ENCODE peak calls at places on chromosomes 16 and 17, in ten cellular contexts. One of them, this sample, is unnamed.

GRCh38 chr17:38879878-38880727 is 10.2 kb downstream of the LASP1 start:
- DNase-seq in heart right ventricle: peak
- DNase-seq in CD4-positive, alpha-beta T cell: no peak
- DNase-seq in HFFc6: peak
- DNase-seq in fibroblast of the aortic adventitia: peak
- DNase-seq in AG09309: no peak
- DNase-seq in bronchial epithelial cell: peak
- DNase-seq in lower leg skin: no peak
- DNase-seq in OCI-LY7: peak
- DNase-seq in CD8-positive, alpha-beta T cell: no peak
- DNase-seq in this sample: no peak

GRCh38 chr16:593406-593805 is 3.5 kb downstream of the RAB40C start:
- DNase-seq in HFFc6: no peak
- DNase-seq in bronchial epithelial cell: peak
- DNase-seq in fibroblast of the aortic adventitia: no peak
- DNase-seq in lower leg skin: no peak
- DNase-seq in AG09309: no peak
- DNase-seq in OCI-LY7: no peak
- DNase-seq in heart right ventricle: no peak
- DNase-seq in CD4-positive, alpha-beta T cell: no peak
- DNase-seq in CD8-positive, alpha-beta T cell: no peak
- DNase-seq in this sample: no peak

GRCh38 chr17:82528484-82529265 is 9.1 kb downstream of the FOXK2 start:
- DNase-seq in bronchial epithelial cell: peak
- DNase-seq in AG09309: no peak
- DNase-seq in OCI-LY7: peak
- DNase-seq in CD4-positive, alpha-beta T cell: no peak
- DNase-seq in fibroblast of the aortic adventitia: no peak
- DNase-seq in HFFc6: peak
- DNase-seq in heart right ventricle: peak
- DNase-seq in CD8-positive, alpha-beta T cell: no peak
- DNase-seq in lower leg skin: peak
- DNase-seq in this sample: no peak

GRCh38 chr16:27925612-27926011 is 137.9 kb downstream of the GSG1L start:
- DNase-seq in OCI-LY7: no peak
- DNase-seq in AG09309: no peak
- DNase-seq in CD8-positive, alpha-beta T cell: no peak
- DNase-seq in CD4-positive, alpha-beta T cell: no peak
- DNase-seq in HFFc6: no peak
- DNase-seq in heart right ventricle: no peak
- DNase-seq in fibroblast of the aortic adventitia: no peak
- DNase-seq in bronchial epithelial cell: no peak
- DNase-seq in lower leg skin: no peak
- DNase-seq in this sample: no peak

GRCh38 chr17:47604268-47604927 is 45.3 kb upstream of the KPNB1 start:
- DNase-seq in fibroblast of the aortic adventitia: peak
- DNase-seq in AG09309: no peak
- DNase-seq in lower leg skin: no peak
- DNase-seq in heart right ventricle: peak
- DNase-seq in CD4-positive, alpha-beta T cell: no peak
- DNase-seq in OCI-LY7: no peak
- DNase-seq in CD8-positive, alpha-beta T cell: no peak
- DNase-seq in bronchial epithelial cell: no peak
- DNase-seq in HFFc6: peak
- DNase-seq in this sample: no peak

GRCh38 chr17:4667166-4667565 is 25.7 kb upstream of the ALOX15 start:
- DNase-seq in CD8-positive, alpha-beta T cell: no peak
- DNase-seq in lower leg skin: no peak
- DNase-seq in fibroblast of the aortic adventitia: no peak
- DNase-seq in HFFc6: no peak
- DNase-seq in OCI-LY7: no peak
- DNase-seq in CD4-positive, alpha-beta T cell: no peak
- DNase-seq in heart right ventricle: no peak
- DNase-seq in bronchial epithelial cell: no peak
- DNase-seq in AG09309: no peak
- DNase-seq in this sample: no peak

GRCh38 chr17:82226170-82226808 is 2.6 kb upstream of the SLC16A3 start:
- DNase-seq in CD4-positive, alpha-beta T cell: no peak
- DNase-seq in heart right ventricle: no peak
- DNase-seq in AG09309: no peak
- DNase-seq in OCI-LY7: no peak
- DNase-seq in bronchial epithelial cell: no peak
- DNase-seq in lower leg skin: no peak
- DNase-seq in fibroblast of the aortic adventitia: no peak
- DNase-seq in HFFc6: no peak
- DNase-seq in CD8-positive, alpha-beta T cell: no peak
- DNase-seq in this sample: no peak

GRCh38 chr16:59684911-59685310 is 950.8 kb upstream of the GOT2 start:
- DNase-seq in CD4-positive, alpha-beta T cell: no peak
- DNase-seq in OCI-LY7: no peak
- DNase-seq in fibroblast of the aortic adventitia: no peak
- DNase-seq in bronchial epithelial cell: peak
- DNase-seq in lower leg skin: no peak
- DNase-seq in AG09309: no peak
- DNase-seq in HFFc6: peak
- DNase-seq in heart right ventricle: no peak
- DNase-seq in CD8-positive, alpha-beta T cell: no peak
- DNase-seq in this sample: no peak

GRCh38 chr17:5817475-5818395 is 233.4 kb upstream of the NLRP1 start:
- DNase-seq in CD8-positive, alpha-beta T cell: no peak
- DNase-seq in fibroblast of the aortic adventitia: no peak
- DNase-seq in AG09309: no peak
- DNase-seq in lower leg skin: no peak
- DNase-seq in heart right ventricle: no peak
- DNase-seq in bronchial epithelial cell: no peak
- DNase-seq in OCI-LY7: no peak
- DNase-seq in HFFc6: no peak
- DNase-seq in CD4-positive, alpha-beta T cell: no peak
- DNase-seq in this sample: no peak

GRCh38 chr16:68885321-68885720 is 42.0 kb downstream of the TANGO6 start:
- DNase-seq in AG09309: no peak
- DNase-seq in OCI-LY7: no peak
- DNase-seq in CD8-positive, alpha-beta T cell: no peak
- DNase-seq in HFFc6: no peak
- DNase-seq in CD4-positive, alpha-beta T cell: no peak
- DNase-seq in fibroblast of the aortic adventitia: no peak
- DNase-seq in heart right ventricle: no peak
- DNase-seq in bronchial epithelial cell: no peak
- DNase-seq in lower leg skin: no peak
- DNase-seq in this sample: no peak

GRCh38 chr17:45427181-45427835 is 5.4 kb downstream of the ARHGAP27 start:
- DNase-seq in lower leg skin: no peak
- DNase-seq in CD8-positive, alpha-beta T cell: no peak
- DNase-seq in OCI-LY7: no peak
- DNase-seq in AG09309: no peak
- DNase-seq in bronchial epithelial cell: no peak
- DNase-seq in fibroblast of the aortic adventitia: no peak
- DNase-seq in heart right ventricle: no peak
- DNase-seq in CD4-positive, alpha-beta T cell: no peak
- DNase-seq in HFFc6: no peak
- DNase-seq in this sample: no peak

GRCh38 chr17:48549909-48550308 is 5.0 kb upstream of the HOXB2 start:
- DNase-seq in CD8-positive, alpha-beta T cell: no peak
- DNase-seq in AG09309: no peak
- DNase-seq in OCI-LY7: no peak
- DNase-seq in CD4-positive, alpha-beta T cell: no peak
- DNase-seq in fibroblast of the aortic adventitia: no peak
- DNase-seq in lower leg skin: no peak
- DNase-seq in heart right ventricle: no peak
- DNase-seq in bronchial epithelial cell: no peak
- DNase-seq in HFFc6: no peak
- DNase-seq in this sample: no peak

GRCh38 chr16:3058173-3059030 is 7.0 kb upstream of the IL32 start:
- DNase-seq in AG09309: no peak
- DNase-seq in lower leg skin: no peak
- DNase-seq in heart right ventricle: peak
- DNase-seq in bronchial epithelial cell: peak
- DNase-seq in CD8-positive, alpha-beta T cell: no peak
- DNase-seq in fibroblast of the aortic adventitia: no peak
- DNase-seq in OCI-LY7: peak
- DNase-seq in CD4-positive, alpha-beta T cell: no peak
- DNase-seq in HFFc6: no peak
- DNase-seq in this sample: peak
- TF ChIP-seq CTCF in AG09309: peak
- TF ChIP-seq CTCF in lower leg skin: no peak
- TF ChIP-seq CTCF in heart right ventricle: no peak
- TF ChIP-seq CTCF in bronchial epithelial cell: peak
- TF ChIP-seq CTCF in CD8-positive, alpha-beta T cell: no peak
- TF ChIP-seq CTCF in fibroblast of the aortic adventitia: no peak
- TF ChIP-seq CTCF in OCI-LY7: no peak
- TF ChIP-seq CTCF in CD4-positive, alpha-beta T cell: no peak
- TF ChIP-seq CTCF in HFFc6: no peak
- TF ChIP-seq CTCF in this sample: peak

DNA sequence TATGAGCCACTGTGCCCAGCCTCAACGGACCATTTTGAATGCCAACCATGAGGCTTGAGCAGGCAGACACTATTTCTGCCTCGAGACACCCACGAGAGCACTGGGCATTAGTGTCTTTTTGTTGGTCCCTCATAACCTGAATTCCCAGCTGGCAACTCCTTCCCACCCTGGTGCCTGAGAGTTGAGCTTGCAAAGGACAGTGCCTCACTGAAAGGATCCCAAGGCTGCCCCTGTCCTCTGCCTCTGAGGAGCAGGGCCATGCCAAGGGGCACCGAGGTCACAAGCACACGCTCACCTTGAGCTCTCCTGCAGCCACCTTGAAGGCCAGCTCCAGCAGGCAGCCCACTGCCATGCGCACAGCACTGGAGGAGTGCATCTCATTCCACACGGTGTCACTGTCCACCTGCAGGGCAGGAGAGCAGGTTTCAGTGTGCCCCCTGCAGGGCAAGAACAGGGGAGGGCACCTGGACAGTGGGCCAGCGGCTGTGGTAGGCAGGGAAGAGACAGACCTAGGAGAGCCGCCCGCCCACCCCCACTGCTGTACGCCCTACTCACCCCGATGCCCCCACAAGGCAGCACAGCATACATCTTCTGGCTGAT is 12.8 kb downstream of the G6PC3 start:
- DNase-seq in heart right ventricle: no peak
- DNase-seq in AG09309: no peak
- DNase-seq in bronchial epithelial cell: peak
- DNase-seq in HFFc6: no peak
- DNase-seq in fibroblast of the aortic adventitia: no peak
- DNase-seq in CD8-positive, alpha-beta T cell: no peak
- DNase-seq in CD4-positive, alpha-beta T cell: no peak
- DNase-seq in OCI-LY7: peak
- DNase-seq in lower leg skin: no peak
- DNase-seq in this sample: no peak
- TF ChIP-seq CTCF in heart right ventricle: no peak
- TF ChIP-seq CTCF in AG09309: peak
- TF ChIP-seq CTCF in bronchial epithelial cell: peak
- TF ChIP-seq CTCF in HFFc6: peak
- TF ChIP-seq CTCF in fibroblast of the aortic adventitia: no peak
- TF ChIP-seq CTCF in CD8-positive, alpha-beta T cell: no peak
- TF ChIP-seq CTCF in CD4-positive, alpha-beta T cell: no peak
- TF ChIP-seq CTCF in OCI-LY7: no peak
- TF ChIP-seq CTCF in lower leg skin: no peak
- TF ChIP-seq CTCF in this sample: no peak

GRCh38 chr17:9696279-9697044 is 51.1 kb downstream of the USP43 start:
- DNase-seq in fibroblast of the aortic adventitia: no peak
- DNase-seq in bronchial epithelial cell: no peak
- DNase-seq in OCI-LY7: no peak
- DNase-seq in AG09309: no peak
- DNase-seq in heart right ventricle: no peak
- DNase-seq in CD8-positive, alpha-beta T cell: no peak
- DNase-seq in CD4-positive, alpha-beta T cell: no peak
- DNase-seq in HFFc6: no peak
- DNase-seq in lower leg skin: no peak
- DNase-seq in this sample: no peak
- TF ChIP-seq CTCF in fibroblast of the aortic adventitia: no peak
- TF ChIP-seq CTCF in bronchial epithelial cell: no peak
- TF ChIP-seq CTCF in OCI-LY7: no peak
- TF ChIP-seq CTCF in AG09309: no peak
- TF ChIP-seq CTCF in heart right ventricle: no peak
- TF ChIP-seq CTCF in CD8-positive, alpha-beta T cell: no peak
- TF ChIP-seq CTCF in CD4-positive, alpha-beta T cell: no peak
- TF ChIP-seq CTCF in HFFc6: no peak
- TF ChIP-seq CTCF in lower leg skin: no peak
- TF ChIP-seq CTCF in this sample: no peak

DNA sequence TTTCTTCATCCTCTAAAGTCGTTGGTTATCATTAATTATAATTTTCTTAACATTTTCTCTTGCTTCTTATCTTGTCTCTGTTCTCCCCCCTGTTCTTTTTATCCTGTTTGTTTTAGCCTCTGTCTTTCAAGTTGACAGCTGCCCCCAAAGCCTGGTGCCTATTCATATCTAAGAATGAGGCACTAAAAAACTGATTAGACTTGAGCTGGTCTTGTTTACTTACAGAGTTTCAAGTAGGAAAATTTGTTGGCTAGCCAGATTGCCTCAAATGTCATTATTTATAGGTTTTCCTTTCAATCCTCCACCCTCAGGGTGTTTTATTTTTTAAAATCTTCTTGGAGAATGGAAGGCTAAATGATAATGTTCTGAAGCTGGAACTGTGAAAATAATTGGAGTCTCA is 236.0 kb downstream of the UTP18 start:
- DNase-seq in fibroblast of the aortic adventitia: no peak
- DNase-seq in HFFc6: no peak
- DNase-seq in lower leg skin: no peak
- DNase-seq in CD4-positive, alpha-beta T cell: no peak
- DNase-seq in bronchial epithelial cell: no peak
- DNase-seq in AG09309: no peak
- DNase-seq in CD8-positive, alpha-beta T cell: no peak
- DNase-seq in OCI-LY7: no peak
- DNase-seq in heart right ventricle: no peak
- DNase-seq in this sample: no peak
- TF ChIP-seq CTCF in fibroblast of the aortic adventitia: no peak
- TF ChIP-seq CTCF in HFFc6: no peak
- TF ChIP-seq CTCF in lower leg skin: no peak
- TF ChIP-seq CTCF in CD4-positive, alpha-beta T cell: no peak
- TF ChIP-seq CTCF in bronchial epithelial cell: no peak
- TF ChIP-seq CTCF in AG09309: no peak
- TF ChIP-seq CTCF in CD8-positive, alpha-beta T cell: no peak
- TF ChIP-seq CTCF in OCI-LY7: no peak
- TF ChIP-seq CTCF in heart right ventricle: no peak
- TF ChIP-seq CTCF in this sample: no peak

DNA sequence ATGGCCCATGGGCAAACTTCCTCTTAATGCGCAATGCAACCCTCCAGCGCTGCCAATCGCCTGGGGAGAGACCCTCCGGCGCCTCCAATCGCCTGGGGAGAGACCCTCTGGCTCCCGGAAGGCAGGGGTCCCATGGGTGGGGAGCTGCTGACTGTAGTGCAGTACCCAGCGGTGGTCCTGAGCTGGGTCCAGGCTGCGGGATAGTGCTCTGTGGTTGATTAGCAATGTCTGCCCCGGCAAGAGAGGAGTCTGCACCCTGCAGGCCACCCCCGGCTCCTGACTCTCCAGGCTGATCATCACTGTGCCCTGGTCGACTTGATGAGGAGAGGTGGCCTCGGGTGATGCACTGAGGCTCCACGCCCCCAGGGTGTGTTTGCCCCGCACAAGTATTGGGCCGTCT is 44.6 kb upstream of the ZNF469 start:
- DNase-seq in heart right ventricle: no peak
- DNase-seq in OCI-LY7: no peak
- DNase-seq in CD4-positive, alpha-beta T cell: no peak
- DNase-seq in lower leg skin: no peak
- DNase-seq in bronchial epithelial cell: no peak
- DNase-seq in fibroblast of the aortic adventitia: no peak
- DNase-seq in CD8-positive, alpha-beta T cell: no peak
- DNase-seq in AG09309: no peak
- DNase-seq in HFFc6: no peak
- DNase-seq in this sample: no peak
- TF ChIP-seq CTCF in heart right ventricle: no peak
- TF ChIP-seq CTCF in OCI-LY7: peak
- TF ChIP-seq CTCF in CD4-positive, alpha-beta T cell: no peak
- TF ChIP-seq CTCF in lower leg skin: no peak
- TF ChIP-seq CTCF in bronchial epithelial cell: peak
- TF ChIP-seq CTCF in fibroblast of the aortic adventitia: no peak
- TF ChIP-seq CTCF in CD8-positive, alpha-beta T cell: no peak
- TF ChIP-seq CTCF in AG09309: peak
- TF ChIP-seq CTCF in HFFc6: peak
- TF ChIP-seq CTCF in this sample: no peak

This sample was measured in GM13976.